ENCODE peak calls at places on chromosomes 3 and 15, in nine cellular contexts. X, F, J, L, N, P, T, K and V are unnamed samples.
A peak's percentile ranks its signal among the peaks of the same experiment; 100 is the strongest.

GRCh38 chr15:56243774-56244236 is at the start of gene RFX7:
- DNase-seq in P (peak; percentile 83), K (peak; percentile 80), X (peak; percentile 91), T (peak; percentile 73), L (peak; percentile 92), F (peak; percentile 70), J (peak; percentile 79), N (peak; percentile 86), V (peak; percentile 78)

GRCh38 chr3:40827942-40828688 is 303.4 kb downstream of the ZNF621 start:
- DNase-seq in N (no peak), P (no peak), X (peak; percentile 53), J (no peak), K (peak; percentile 52), T (no peak), F (peak; percentile 25), L (peak; percentile 5), V (peak; percentile 7)

GRCh38 chr3:23762214-23763039 is 43.3 kb upstream of the UBE2E1 start:
- DNase-seq in K (no peak), L (no peak), T (no peak), F (no peak), N (no peak), X (no peak), J (no peak), P (no peak), V (no peak)

GRCh38 chr15:71659730-71660067 is 150.7 kb upstream of the NR2E3 start:
- DNase-seq in X (no peak), P (no peak), T (peak; percentile 39), F (no peak), L (no peak), N (no peak), J (no peak), K (no peak), V (no peak)

GRCh38 chr15:52180196-52180835 is 10.9 kb downstream of the GNB5 start:
- DNase-seq in F (no peak), N (peak; percentile 62), T (no peak), X (no peak), K (no peak), L (no peak), P (no peak), J (no peak), V (no peak)

GRCh38 chr3:11509175-11510000 is 134.3 kb downstream of the VGLL4 start:
- DNase-seq in N (no peak), F (peak; percentile 56), J (no peak), L (peak; percentile 75), P (peak; percentile 33), K (peak; percentile 78), T (peak; percentile 96), X (peak; percentile 90), V (no peak)

GRCh38 chr3:177427096-177427495 is 229.8 kb upstream of the TBL1XR1 start:
- DNase-seq in J (no peak), N (peak; percentile 95), X (no peak), L (no peak), P (no peak), F (no peak), T (no peak), K (no peak), V (no peak)

GRCh38 chr15:69595009-69595825 is 142.6 kb downstream of the RPLP1 start:
- DNase-seq in N (no peak), F (no peak), P (peak; percentile 56), K (peak; percentile 89), L (peak; percentile 78), X (peak; percentile 89), J (peak; percentile 73), T (no peak), V (no peak)

GRCh38 chr15:56058986-56059385 is 65.6 kb upstream of the NEDD4 start:
- DNase-seq in T (no peak), N (no peak), P (no peak), L (no peak), F (no peak), K (no peak), X (no peak), J (no peak), V (no peak)

GRCh38 chr3:66615643-66616301 is 115.0 kb upstream of the LRIG1 start:
- DNase-seq in J (no peak), T (peak; percentile 81), L (peak; percentile 6), F (no peak), X (no peak), K (no peak), P (no peak), N (peak; percentile 31), V (no peak)

GRCh38 chr3:188861847-188862740 is 309.7 kb upstream of the TPRG1 start:
- DNase-seq in X (no peak), J (no peak), P (no peak), K (no peak), F (no peak), T (peak; percentile 23), L (no peak), N (no peak), V (peak; percentile 9)

GRCh38 chr3:65024148-65024547 is 336.3 kb upstream of the ADAMTS9 start:
- DNase-seq in L (no peak), X (no peak), P (no peak), F (no peak), N (no peak), K (no peak), T (no peak), J (no peak), V (no peak)

GRCh38 chr15:39594056-39594763 is 13.3 kb downstream of the THBS1 start:
- DNase-seq in P (no peak), X (no peak), T (peak; percentile 34), N (no peak), L (no peak), J (no peak), K (no peak), F (peak; percentile 68), V (no peak)

GRCh38 chr3:62798000-62798399 is 77.2 kb downstream of the CADPS start:
- DNase-seq in F (no peak), T (no peak), L (no peak), X (no peak), J (no peak), N (no peak), K (no peak), P (no peak), V (no peak)

DNA sequence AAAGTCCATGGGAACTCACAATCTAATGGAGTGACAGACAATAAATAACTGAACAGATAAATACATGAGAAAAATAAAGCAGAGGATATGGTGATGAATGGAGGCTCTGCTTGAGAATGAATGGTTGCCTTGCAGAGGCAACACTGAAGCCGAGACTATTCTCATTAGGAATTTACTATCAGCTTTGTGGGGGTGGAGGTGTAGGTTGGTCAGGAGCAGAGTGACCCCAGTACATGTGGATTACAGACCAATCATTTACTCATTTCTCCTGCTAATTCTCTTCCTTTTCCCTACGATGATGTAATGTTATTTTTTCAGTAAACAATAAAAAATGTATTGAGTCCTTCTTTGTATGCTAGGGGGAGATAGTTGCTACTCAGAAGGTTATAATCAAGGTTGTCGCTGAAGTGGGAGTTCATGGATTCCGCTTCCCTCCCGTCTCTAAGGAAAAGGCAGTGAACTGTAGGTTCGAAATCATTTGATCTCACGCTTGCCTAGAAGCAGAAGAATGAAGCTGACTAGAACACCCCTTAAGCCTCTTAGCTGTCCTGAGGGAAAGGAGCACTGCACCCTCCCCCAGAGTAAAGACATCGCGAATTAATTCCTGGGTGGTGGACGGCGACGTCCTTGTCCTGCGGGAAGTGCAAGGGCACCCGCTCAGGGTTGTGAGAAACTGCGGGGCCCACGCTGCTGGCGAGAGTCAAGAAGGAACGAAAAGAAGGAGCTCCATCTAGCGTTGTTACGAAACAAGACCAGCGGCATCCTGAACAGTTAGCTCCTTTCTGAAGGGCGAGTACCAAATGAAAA is 213.1 kb upstream of the PFN2 start:
- DNase-seq in K (peak; percentile 67), L (peak; percentile 84), J (peak; percentile 58), F (peak; percentile 62), P (peak; percentile 83), N (peak; percentile 73), T (peak; percentile 83), X (peak; percentile 84), V (peak; percentile 59)
- H3K27ac ChIP-seq in K (no peak overlapping the region), L (no peak overlapping the region), J (peak overlapping the region; percentile 17), F (no peak overlapping the region), P (peak overlapping the region; percentile 55), N (no peak overlapping the region), T (peak overlapping the region; percentile 36), X (peak overlapping the region; percentile 51), V (no peak overlapping the region)

DNA sequence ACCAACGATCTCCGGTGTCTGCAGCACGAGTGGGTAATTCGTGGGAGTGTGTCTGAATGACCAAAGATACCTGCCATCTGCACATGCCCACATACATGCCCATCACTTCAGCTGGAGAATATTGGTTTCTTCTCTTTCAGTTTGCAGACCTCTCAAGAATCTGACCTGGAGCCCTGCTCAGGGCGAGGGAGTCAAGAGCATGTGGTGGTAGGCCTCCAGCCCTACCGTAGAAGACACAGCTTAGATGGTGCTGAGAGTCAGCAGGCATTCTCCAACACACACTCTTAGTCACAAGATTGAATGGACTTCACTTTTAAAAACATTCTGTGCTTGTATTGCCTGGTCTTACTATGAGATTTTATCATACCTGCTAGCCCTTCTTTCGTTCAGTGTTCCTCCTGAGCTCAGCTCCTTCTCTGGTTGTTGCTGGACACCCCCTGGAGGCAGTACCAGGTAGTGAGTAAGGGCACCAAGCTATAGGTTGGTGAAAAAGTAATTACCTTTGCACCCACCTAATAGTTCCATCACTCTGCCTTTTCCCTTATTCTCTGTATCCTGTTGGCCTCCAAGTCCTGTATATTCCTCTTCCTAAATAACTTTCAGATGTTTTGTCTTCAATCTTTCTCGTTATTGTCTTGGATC is 252.0 kb downstream of the CACNA2D3 start:
- DNase-seq in F (peak; percentile 31), T (no peak), P (peak; percentile 10), N (peak; percentile 14), L (peak; percentile 54), X (no peak), J (no peak), K (no peak), V (peak; percentile 3)
- H3K27ac ChIP-seq in F (no peak overlapping the region), T (no peak overlapping the region), P (no peak overlapping the region), N (no peak overlapping the region), L (no peak overlapping the region), X (no peak overlapping the region), J (no peak overlapping the region), K (no peak overlapping the region), V (no peak overlapping the region)

GRCh38 chr3:129399895-129400357 is 28.5 kb downstream of the EFCAB12 start:
- DNase-seq in F (no peak), K (no peak), L (no peak), N (no peak), X (no peak), J (no peak), P (peak; percentile 53), T (no peak), V (peak; percentile 13)
- H3K27ac ChIP-seq in F (peak overlapping the region; percentile 60), K (peak overlapping the region; percentile 97), L (no peak overlapping the region), N (no peak overlapping the region), X (peak overlapping the region; percentile 30), J (peak overlapping the region; percentile 56), P (peak overlapping the region; percentile 94), T (no peak overlapping the region), V (peak overlapping the region; percentile 38)

GRCh38 chr3:50624634-50625033 is 7.7 kb downstream of the MAPKAPK3 start:
- DNase-seq in X (no peak), K (no peak), N (no peak), F (no peak), L (no peak), P (no peak), T (no peak), J (peak; percentile 76), V (no peak)

GRCh38 chr3:50627407-50628051 is 10.6 kb downstream of the MAPKAPK3 start:
- DNase-seq in F (no peak), P (peak; percentile 56), X (no peak), L (peak; percentile 41), J (peak; percentile 83), T (peak; percentile 69), N (no peak), K (peak; percentile 91), V (peak; percentile 73)

GRCh38 chr3:50626406-50626805 is 9.5 kb downstream of the MAPKAPK3 start:
- DNase-seq in F (no peak), J (no peak), K (no peak), L (no peak), P (no peak), X (no peak), T (no peak), N (no peak), V (no peak)

GRCh38 chr3:50625131-50625878 is 8.4 kb downstream of the MAPKAPK3 start:
- DNase-seq in K (no peak), J (no peak), P (no peak), X (no peak), T (no peak), F (no peak), N (no peak), L (no peak), V (no peak)

GRCh38 chr3:50625879-50626182 is 8.9 kb downstream of the MAPKAPK3 start:
- DNase-seq in J (no peak), L (no peak), T (no peak), N (no peak), K (no peak), P (no peak), X (no peak), F (no peak), V (no peak)
- H3K27ac ChIP-seq in J (peak overlapping the region; percentile 68), L (no peak overlapping the region), T (no peak overlapping the region), N (no peak overlapping the region), K (peak overlapping the region; percentile 69), P (no peak overlapping the region), X (peak overlapping the region; percentile 16), F (no peak overlapping the region), V (peak overlapping the region; percentile 81)